ENCODE peak calls at places on chromosome 4, in six cellular contexts. One of them, this sample, is unnamed.

GRCh38 chr4:16627999-16628398 is 270.4 kb downstream of the LDB2 start:
- DNase-seq in GM12891: no peak
- DNase-seq in HepG2: no peak
- DNase-seq in GM12878: no peak
- DNase-seq in K562: no peak
- DNase-seq in H1: no peak
- DNase-seq in this sample: no peak

GRCh38 chr4:149584703-149585102 is 230.9 kb downstream of the IQCM start:
- DNase-seq in GM12891: no peak
- DNase-seq in HepG2: no peak
- DNase-seq in GM12878: no peak
- DNase-seq in K562: no peak
- DNase-seq in H1: no peak
- DNase-seq in this sample: no peak

GRCh38 chr4:88646528-88647280 is 50.9 kb downstream of the NAP1L5 start:
- DNase-seq in K562: no peak
- DNase-seq in GM12891: no peak
- DNase-seq in HepG2: no peak
- DNase-seq in H1: peak
- DNase-seq in GM12878: no peak
- DNase-seq in this sample: no peak

GRCh38 chr4:48388504-48389154 is 47.3 kb downstream of the SLAIN2 start:
- DNase-seq in GM12878: no peak
- DNase-seq in GM12891: no peak
- DNase-seq in HepG2: no peak
- DNase-seq in K562: no peak
- DNase-seq in H1: no peak
- DNase-seq in this sample: no peak

GRCh38 chr4:37822220-37822619 is 4.3 kb upstream of the PGM2 start:
- DNase-seq in GM12878: no peak
- DNase-seq in HepG2: no peak
- DNase-seq in K562: no peak
- DNase-seq in H1: no peak
- DNase-seq in GM12891: no peak
- DNase-seq in this sample: no peak

GRCh38 chr4:133921280-133922195 is 280.1 kb downstream of the PABPC4L start:
- DNase-seq in HepG2: no peak
- DNase-seq in K562: no peak
- DNase-seq in GM12878: no peak
- DNase-seq in GM12891: no peak
- DNase-seq in H1: no peak
- DNase-seq in this sample: no peak

GRCh38 chr4:7107166-7107905 is 39.5 kb upstream of the GRPEL1 start:
- DNase-seq in H1: no peak
- DNase-seq in GM12878: no peak
- DNase-seq in GM12891: no peak
- DNase-seq in HepG2: no peak
- DNase-seq in K562: no peak
- DNase-seq in this sample: no peak

GRCh38 chr4:158970786-158971185 is 132.1 kb upstream of the RAPGEF2 start:
- DNase-seq in H1: no peak
- DNase-seq in K562: no peak
- DNase-seq in GM12878: no peak
- DNase-seq in HepG2: no peak
- DNase-seq in GM12891: no peak
- DNase-seq in this sample: no peak

GRCh38 chr4:125244848-125245450 is 69.8 kb upstream of the FAT4 start:
- DNase-seq in HepG2: no peak
- DNase-seq in H1: no peak
- DNase-seq in GM12878: no peak
- DNase-seq in GM12891: no peak
- DNase-seq in K562: no peak
- DNase-seq in this sample: no peak

GRCh38 chr4:166734797-166735196 is 499.5 kb downstream of the SPOCK3 start:
- DNase-seq in GM12878: no peak
- DNase-seq in K562: no peak
- DNase-seq in HepG2: no peak
- DNase-seq in H1: no peak
- DNase-seq in GM12891: no peak
- DNase-seq in this sample: no peak

GRCh38 chr4:10079256-10079655 is 37.3 kb downstream of the WDR1 start:
- DNase-seq in HepG2: no peak
- DNase-seq in GM12891: no peak
- DNase-seq in H1: no peak
- DNase-seq in GM12878: no peak
- DNase-seq in K562: no peak
- DNase-seq in this sample: no peak

GRCh38 chr4:113781439-113782040 is 20.0 kb upstream of the CAMK2D start:
- DNase-seq in GM12891: no peak
- DNase-seq in GM12878: no peak
- DNase-seq in K562: no peak
- DNase-seq in H1: no peak
- DNase-seq in HepG2: no peak
- DNase-seq in this sample: no peak

GRCh38 chr4:173418636-173419035 is 19.7 kb upstream of the SCRG1 start:
- DNase-seq in GM12891: no peak
- DNase-seq in GM12878: no peak
- DNase-seq in K562: no peak
- DNase-seq in H1: no peak
- DNase-seq in HepG2: no peak
- DNase-seq in this sample: no peak

GRCh38 chr4:121784975-121785374 is 16.1 kb upstream of the EXOSC9 start:
- DNase-seq in GM12878: no peak
- DNase-seq in GM12891: no peak
- DNase-seq in K562: no peak
- DNase-seq in H1: no peak
- DNase-seq in HepG2: no peak
- DNase-seq in this sample: no peak

GRCh38 chr4:6834867-6835266 is 52.3 kb downstream of the KIAA0232 start:
- DNase-seq in GM12891: no peak
- DNase-seq in K562: peak
- DNase-seq in H1: no peak
- DNase-seq in GM12878: no peak
- DNase-seq in HepG2: no peak
- DNase-seq in this sample: no peak

GRCh38 chr4:47543331-47543730 is 58.3 kb downstream of the ATP10D start:
- DNase-seq in H1: no peak
- DNase-seq in HepG2: no peak
- DNase-seq in GM12891: no peak
- DNase-seq in K562: no peak
- DNase-seq in GM12878: no peak
- DNase-seq in this sample: no peak

GRCh38 chr4:168887809-168888208 is 122.2 kb downstream of the CBR4 start:
- DNase-seq in H1: no peak
- DNase-seq in HepG2: no peak
- DNase-seq in GM12878: no peak
- DNase-seq in K562: no peak
- DNase-seq in GM12891: no peak
- DNase-seq in this sample: no peak

GRCh38 chr4:41990383-41991111 is at the start of gene SLC30A9:
- DNase-seq in GM12891: peak
- DNase-seq in H1: peak
- DNase-seq in GM12878: peak
- DNase-seq in HepG2: peak
- DNase-seq in K562: peak
- DNase-seq in this sample: peak

GRCh38 chr4:70839537-70840093 is at the start of gene GRSF1:
- DNase-seq in GM12878: peak
- DNase-seq in HepG2: peak
- DNase-seq in GM12891: peak
- DNase-seq in H1: peak
- DNase-seq in K562: peak
- DNase-seq in this sample: peak
- TF ChIP-seq POLR2A in GM12878: peak
- TF ChIP-seq POLR2A in HepG2: peak
- TF ChIP-seq POLR2A in GM12891: peak
- TF ChIP-seq POLR2A in H1: peak
- TF ChIP-seq POLR2A in K562: peak
- TF ChIP-seq POLR2A in this sample: peak

GRCh38 chr4:152853293-152853692 is 73.5 kb downstream of the ARFIP1 start:
- DNase-seq in HepG2: no peak
- DNase-seq in K562: no peak
- DNase-seq in H1: no peak
- DNase-seq in GM12891: no peak
- DNase-seq in GM12878: no peak
- DNase-seq in this sample: no peak
- TF ChIP-seq POLR2AphosphoS5 in HepG2: no peak
- TF ChIP-seq POLR2AphosphoS5 in K562: no peak
- TF ChIP-seq POLR2AphosphoS5 in H1: no peak
- TF ChIP-seq POLR2AphosphoS5 in GM12891: no peak
- TF ChIP-seq POLR2AphosphoS5 in GM12878: no peak
- TF ChIP-seq POLR2AphosphoS5 in this sample: no peak

GRCh38 chr4:124085561-124086180 is 626.9 kb downstream of the ANKRD50 start:
- DNase-seq in GM12891: no peak
- DNase-seq in H1: no peak
- DNase-seq in GM12878: no peak
- DNase-seq in HepG2: no peak
- DNase-seq in K562: no peak
- DNase-seq in this sample: no peak
- TF ChIP-seq TAF1 in GM12891: no peak
- TF ChIP-seq TAF1 in H1: no peak
- TF ChIP-seq TAF1 in GM12878: no peak
- TF ChIP-seq TAF1 in HepG2: no peak
- TF ChIP-seq TAF1 in K562: no peak
- TF ChIP-seq TAF1 in this sample: no peak

GRCh38 chr4:142293536-142293935 is 552.6 kb downstream of the INPP4B start:
- DNase-seq in H1: no peak
- DNase-seq in HepG2: no peak
- DNase-seq in GM12878: no peak
- DNase-seq in GM12891: no peak
- DNase-seq in K562: no peak
- DNase-seq in this sample: no peak
- TF ChIP-seq POLR2A in H1: no peak
- TF ChIP-seq POLR2A in HepG2: no peak
- TF ChIP-seq POLR2A in GM12878: no peak
- TF ChIP-seq POLR2A in GM12891: no peak
- TF ChIP-seq POLR2A in K562: no peak
- TF ChIP-seq POLR2A in this sample: no peak

GRCh38 chr4:56990109-56990508 is 11.4 kb downstream of the POLR2B start:
- DNase-seq in GM12891: no peak
- DNase-seq in HepG2: no peak
- DNase-seq in K562: no peak
- DNase-seq in H1: no peak
- DNase-seq in GM12878: no peak
- DNase-seq in this sample: no peak

GRCh38 chr4:56999751-57000150 is 21.1 kb downstream of the POLR2B start:
- DNase-seq in GM12891: no peak
- DNase-seq in GM12878: no peak
- DNase-seq in H1: no peak
- DNase-seq in K562: no peak
- DNase-seq in HepG2: no peak
- DNase-seq in this sample: no peak

DNA sequence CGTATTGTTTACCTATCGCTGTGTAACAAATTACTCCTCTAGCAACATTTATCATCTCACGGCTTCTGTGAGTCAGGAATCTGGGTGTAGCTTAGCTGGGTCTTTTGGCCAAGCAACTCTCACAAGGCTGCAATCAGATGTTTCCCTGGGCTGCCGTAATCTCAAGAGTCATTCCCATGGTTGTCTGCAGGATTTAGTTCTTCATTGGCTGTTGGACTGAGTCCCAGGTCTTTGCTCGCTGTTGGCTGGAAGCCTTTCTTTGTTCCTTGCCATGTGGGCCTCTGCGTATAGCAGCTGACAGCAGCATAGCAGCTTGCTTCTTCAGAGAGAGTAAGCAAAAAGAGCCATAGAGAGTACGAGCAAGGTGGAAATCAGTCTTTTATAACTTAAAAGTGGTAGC is 16.8 kb downstream of the POLR2B start:
- DNase-seq in H1: no peak
- DNase-seq in GM12891: no peak
- DNase-seq in K562: no peak
- DNase-seq in HepG2: no peak
- DNase-seq in GM12878: no peak
- DNase-seq in this sample: no peak
- TF ChIP-seq POLR2AphosphoS5 in H1: no peak
- TF ChIP-seq POLR2AphosphoS5 in GM12891: no peak
- TF ChIP-seq POLR2AphosphoS5 in K562: no peak
- TF ChIP-seq POLR2AphosphoS5 in HepG2: no peak
- TF ChIP-seq POLR2AphosphoS5 in GM12878: no peak
- TF ChIP-seq POLR2AphosphoS5 in this sample: no peak

GRCh38 chr4:26867914-26868684 is 7.5 kb downstream of the STIM2 start:
- DNase-seq in H1: no peak
- DNase-seq in GM12891: no peak
- DNase-seq in HepG2: no peak
- DNase-seq in K562: no peak
- DNase-seq in GM12878: no peak
- DNase-seq in this sample: no peak
- TF ChIP-seq TAF1 in H1: no peak
- TF ChIP-seq TAF1 in GM12891: no peak
- TF ChIP-seq TAF1 in HepG2: no peak
- TF ChIP-seq TAF1 in K562: no peak
- TF ChIP-seq TAF1 in GM12878: no peak
- TF ChIP-seq TAF1 in this sample: no peak

GRCh38 chr4:101346312-101346561 is 1.1 kb downstream of the PPP3CA start:
- DNase-seq in H1: no peak
- DNase-seq in GM12878: no peak
- DNase-seq in HepG2: peak
- DNase-seq in GM12891: peak
- DNase-seq in K562: no peak
- DNase-seq in this sample: no peak

GRCh38 chr4:101347267-101347556 is at the start of gene PPP3CA:
- DNase-seq in HepG2: no peak
- DNase-seq in GM12878: no peak
- DNase-seq in K562: no peak
- DNase-seq in H1: no peak
- DNase-seq in GM12891: no peak
- DNase-seq in this sample: no peak

GRCh38 chr4:101348367-101348827 is 1.1 kb upstream of the PPP3CA start:
- DNase-seq in H1: no peak
- DNase-seq in GM12878: no peak
- DNase-seq in K562: no peak
- DNase-seq in HepG2: no peak
- DNase-seq in GM12891: no peak
- DNase-seq in this sample: peak

GRCh38 chr4:101346562-101347266 is 612 bp downstream of the PPP3CA start:
- DNase-seq in H1: no peak
- DNase-seq in GM12891: peak
- DNase-seq in K562: peak
- DNase-seq in GM12878: no peak
- DNase-seq in HepG2: peak
- DNase-seq in this sample: peak

DNA sequence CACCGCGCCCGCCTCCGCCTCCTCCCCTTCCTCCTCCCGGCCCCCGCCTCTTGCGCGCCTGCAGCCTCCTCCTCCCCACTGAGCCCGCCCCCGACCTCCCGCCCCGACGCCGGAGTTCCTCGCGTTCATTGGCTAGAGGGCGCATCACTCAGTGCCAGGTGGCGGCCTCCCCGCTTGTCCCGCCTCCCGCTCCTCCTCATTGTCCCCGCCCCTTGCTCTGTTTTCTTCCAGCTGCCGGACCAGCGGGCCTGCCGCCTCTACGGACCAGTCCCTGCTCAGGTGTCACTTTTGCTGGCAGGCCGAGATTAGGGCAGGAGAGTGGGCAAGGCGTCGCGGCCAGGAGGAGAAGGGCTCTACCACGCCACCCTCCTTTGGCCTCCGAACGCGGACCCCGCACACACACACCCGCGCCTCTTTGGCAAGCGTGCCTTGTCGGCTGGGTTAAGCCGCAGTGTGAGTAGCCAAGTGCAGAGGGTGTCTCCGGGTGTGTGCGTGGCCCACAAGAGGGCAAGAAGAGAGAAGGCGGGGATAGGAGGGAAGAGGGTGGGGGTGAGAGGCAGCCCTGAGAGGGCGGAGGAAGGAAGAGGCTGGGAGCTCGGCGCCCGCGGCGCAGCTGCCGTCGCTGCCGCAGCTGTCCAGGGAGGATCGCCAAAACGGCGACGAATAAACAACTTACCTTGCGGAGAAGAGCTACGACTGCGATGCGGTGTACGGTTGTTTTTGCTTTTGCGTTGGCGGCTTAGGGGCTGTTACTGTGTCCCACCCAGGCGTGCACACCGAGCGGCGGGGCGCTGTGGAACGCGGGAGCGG is 436 bp upstream of the PPP3CA start:
- DNase-seq in GM12891: peak
- DNase-seq in H1: peak
- DNase-seq in K562: peak
- DNase-seq in HepG2: peak
- DNase-seq in GM12878: peak
- DNase-seq in this sample: peak
- TF ChIP-seq POLR2A in GM12891: no peak
- TF ChIP-seq POLR2A in H1: no peak
- TF ChIP-seq POLR2A in K562: no peak
- TF ChIP-seq POLR2A in HepG2: peak
- TF ChIP-seq POLR2A in GM12878: peak
- TF ChIP-seq POLR2A in this sample: peak

This sample was measured in GM12892.